ENCODE peak calls at places on chromosomes 2 and 18, in four cellular contexts. Y, T, X and B are unnamed samples.

GRCh38 chr2:174122185-174122584 is 126.1 kb downstream of the OLA1 start:
- DNase-seq in Y (no peak), T (no peak), X (no peak), B (no peak)

GRCh38 chr2:168686485-168687191 is 115.8 kb upstream of the NOSTRIN start:
- DNase-seq in Y (no peak), T (no peak), X (no peak), B (no peak)

GRCh38 chr2:212667751-212668316 is 129.2 kb upstream of the ERBB4 start:
- DNase-seq in Y (no peak), T (no peak), X (no peak), B (no peak)

GRCh38 chr2:76019130-76019529 is 308.4 kb upstream of the GCFC2 start:
- DNase-seq in Y (no peak), T (no peak), X (no peak), B (no peak)

GRCh38 chr2:149132303-149132702 is 93.8 kb downstream of the LYPD6B start:
- DNase-seq in Y (no peak), T (no peak), X (no peak), B (no peak)

GRCh38 chr18:24540896-24541295 is 80.5 kb downstream of the HRH4 start:
- DNase-seq in Y (no peak), T (no peak), X (no peak), B (no peak)

GRCh38 chr2:179017958-179018357 is 32.0 kb downstream of the CCDC141 start:
- DNase-seq in Y (no peak), T (no peak), X (no peak), B (no peak)

GRCh38 chr2:1636791-1637415 is 107.4 kb downstream of the PXDN start:
- DNase-seq in Y (no peak), T (peak), X (no peak), B (no peak)

GRCh38 chr2:238256594-238257104 is 16.8 kb upstream of the HES6 start:
- DNase-seq in Y (peak), T (peak), X (peak), B (peak)

GRCh38 chr2:120347387-120348010 is 1.6 kb downstream of the INHBB start:
- DNase-seq in Y (no peak), T (no peak), X (no peak), B (peak)

GRCh38 chr18:1505856-1506255 is 601.2 kb downstream of the ADCYAP1 start:
- DNase-seq in Y (no peak), T (no peak), X (no peak), B (no peak)

GRCh38 chr2:161029321-161029720 is 130.9 kb upstream of the TANK start:
- DNase-seq in Y (no peak), T (no peak), X (no peak), B (no peak)

GRCh38 chr2:196381464-196381863 is 210.1 kb upstream of the STK17B start:
- DNase-seq in Y (no peak), T (no peak), X (no peak), B (no peak)

GRCh38 chr2:105972226-105972625 is 221.9 kb downstream of the UXS1 start:
- DNase-seq in Y (no peak), T (no peak), X (no peak), B (no peak)

GRCh38 chr2:105974800-105975199 is 219.3 kb downstream of the UXS1 start:
- DNase-seq in Y (no peak), T (no peak), X (no peak), B (no peak)

GRCh38 chr2:105969552-105969951 is 224.5 kb downstream of the UXS1 start:
- DNase-seq in Y (peak), T (no peak), X (no peak), B (no peak)
- TF ChIP-seq CTCF in Y (peak), T (no peak), X (no peak), B (no peak)

GRCh38 chr2:47013383-47013782 is 97.8 kb upstream of the MCFD2 start:
- DNase-seq in Y (no peak), T (no peak), X (no peak), B (no peak)

GRCh38 chr2:47014564-47015051 is 99.0 kb upstream of the MCFD2 start:
- DNase-seq in Y (no peak), T (no peak), X (no peak), B (no peak)

GRCh38 chr2:47015730-47016129 is 100.1 kb upstream of the MCFD2 start:
- DNase-seq in Y (no peak), T (no peak), X (no peak), B (no peak)

GRCh38 chr2:47016172-47016913 is 100.7 kb upstream of the MCFD2 start:
- DNase-seq in Y (peak), T (peak), X (no peak), B (peak)

DNA sequence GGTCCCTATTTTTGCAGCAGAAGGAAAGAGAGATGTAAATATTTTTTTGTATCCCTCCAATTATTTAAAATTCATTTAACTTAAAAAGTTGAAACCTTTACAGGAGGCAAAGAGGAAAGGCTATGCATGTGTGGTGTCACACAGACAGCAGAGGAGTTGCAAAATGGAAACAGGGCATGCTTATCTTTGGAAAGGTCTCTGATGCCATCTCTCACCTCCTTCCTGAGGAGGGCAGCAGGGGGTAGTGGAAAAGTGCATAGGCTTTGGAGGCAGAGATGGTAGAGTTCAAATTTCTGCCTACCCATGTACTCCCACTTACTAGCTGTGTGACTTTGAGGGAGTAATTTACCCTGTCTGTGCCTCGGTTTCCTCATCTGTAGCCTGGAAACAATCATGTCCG is 99.6 kb upstream of the MCFD2 start:
- DNase-seq in Y (no peak), T (no peak), X (no peak), B (no peak)
- TF ChIP-seq CTCF in Y (peak), T (no peak), X (no peak), B (no peak)

DNA sequence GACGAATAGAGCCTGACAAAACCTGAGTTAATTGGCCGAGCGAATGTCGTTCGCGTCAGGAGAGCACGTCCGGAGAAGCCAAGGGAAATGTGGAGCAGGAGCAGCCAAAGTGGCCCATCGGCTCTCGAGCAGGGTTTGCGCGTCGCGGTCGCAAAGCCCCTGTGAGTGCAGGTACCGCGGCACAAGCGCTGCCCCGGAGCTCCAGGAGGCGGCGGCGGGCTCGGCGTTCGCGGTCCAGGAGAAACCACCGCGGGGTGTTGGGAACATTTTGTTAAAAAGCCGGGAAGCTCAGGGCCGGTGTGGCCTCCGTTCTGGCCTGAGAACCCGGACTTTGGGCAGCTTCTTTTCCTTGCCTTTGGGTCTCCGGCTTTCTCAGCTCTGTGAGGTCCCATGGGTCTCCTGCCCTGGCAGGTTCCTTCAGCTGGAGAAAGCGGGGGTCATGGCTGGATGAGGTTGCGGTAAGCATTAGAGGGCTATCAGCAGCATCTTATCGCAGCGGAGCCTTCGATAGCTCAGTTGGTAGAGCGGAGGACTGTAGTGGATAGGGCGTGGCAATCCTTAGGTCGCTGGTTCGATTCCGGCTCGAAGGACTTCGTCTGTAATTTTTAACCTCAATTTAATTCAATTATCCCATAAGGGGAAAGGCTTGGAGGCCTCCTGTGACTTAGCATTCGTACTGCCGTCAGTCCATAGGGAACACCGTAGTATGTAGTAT is 1.0 kb upstream of the AGBL5 start:
- DNase-seq in Y (peak), T (peak), X (peak), B (peak)
- TF ChIP-seq CTCF in Y (peak), T (no peak), X (no peak), B (peak)

GRCh38 chr2:74413001-74413698 is 8.3 kb downstream of the C2orf81 start:
- DNase-seq in Y (no peak), T (no peak), X (no peak), B (no peak)

GRCh38 chr2:74415762-74416395 is 5.5 kb downstream of the C2orf81 start:
- DNase-seq in Y (no peak), T (no peak), X (no peak), B (no peak)

GRCh38 chr2:74414475-74414874 is 6.9 kb downstream of the C2orf81 start:
- DNase-seq in Y (no peak), T (no peak), X (no peak), B (no peak)

GRCh38 chr2:74416721-74417120 is 4.7 kb downstream of the C2orf81 start:
- DNase-seq in Y (no peak), T (no peak), X (no peak), B (no peak)

GRCh38 chr2:74414913-74415761 is 6.3 kb downstream of the C2orf81 start:
- DNase-seq in Y (no peak), T (no peak), X (peak), B (no peak)
- TF ChIP-seq CTCF in Y (no peak), T (peak), X (no peak), B (no peak)

GRCh38 chr2:70923378-70924015 is 12.2 kb upstream of the ATP6V1B1 start:
- DNase-seq in Y (peak), T (peak), X (no peak), B (no peak)
- TF ChIP-seq CTCF in Y (peak), T (no peak), X (no peak), B (no peak)

GRCh38 chr2:217834744-217835513 is 167.9 kb downstream of the TNS1 start:
- DNase-seq in Y (no peak), T (no peak), X (no peak), B (no peak)

GRCh38 chr2:217837530-217837929 is 165.3 kb downstream of the TNS1 start:
- DNase-seq in Y (no peak), T (no peak), X (no peak), B (no peak)

GRCh38 chr2:217838409-217838831 is 164.4 kb downstream of the TNS1 start:
- DNase-seq in Y (no peak), T (no peak), X (no peak), B (no peak)

GRCh38 chr2:217835931-217836881 is 166.6 kb downstream of the TNS1 start:
- DNase-seq in Y (no peak), T (no peak), X (no peak), B (no peak)

GRCh38 chr2:217837001-217837491 is 165.7 kb downstream of the TNS1 start:
- DNase-seq in Y (no peak), T (peak), X (no peak), B (peak)
- TF ChIP-seq CTCF in Y (peak), T (no peak), X (no peak), B (no peak)

DNA sequence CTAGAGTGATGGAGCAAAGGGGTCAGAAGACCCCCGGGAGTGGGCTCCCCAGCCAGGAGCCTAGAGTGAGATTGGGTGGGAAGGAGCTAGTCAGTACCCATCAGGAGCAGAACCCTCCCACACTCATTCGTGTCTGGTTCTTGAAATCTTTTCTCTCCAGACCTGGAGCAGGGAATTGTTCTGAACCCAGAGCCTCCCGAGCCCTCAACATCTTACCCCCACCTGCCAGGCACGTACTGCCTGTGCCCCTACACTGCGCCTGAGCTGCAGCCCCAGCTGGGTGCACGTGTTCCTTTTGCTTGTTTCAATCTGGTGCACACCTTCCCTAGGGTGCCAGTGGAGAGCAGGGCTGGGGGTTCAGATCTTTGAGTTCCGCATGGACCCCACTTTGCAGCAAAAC is 52.6 kb downstream of the BCL2L11 start:
- DNase-seq in Y (no peak), T (no peak), X (no peak), B (no peak)
- TF ChIP-seq CTCF in Y (no peak), T (no peak), X (no peak), B (no peak)

DNA sequence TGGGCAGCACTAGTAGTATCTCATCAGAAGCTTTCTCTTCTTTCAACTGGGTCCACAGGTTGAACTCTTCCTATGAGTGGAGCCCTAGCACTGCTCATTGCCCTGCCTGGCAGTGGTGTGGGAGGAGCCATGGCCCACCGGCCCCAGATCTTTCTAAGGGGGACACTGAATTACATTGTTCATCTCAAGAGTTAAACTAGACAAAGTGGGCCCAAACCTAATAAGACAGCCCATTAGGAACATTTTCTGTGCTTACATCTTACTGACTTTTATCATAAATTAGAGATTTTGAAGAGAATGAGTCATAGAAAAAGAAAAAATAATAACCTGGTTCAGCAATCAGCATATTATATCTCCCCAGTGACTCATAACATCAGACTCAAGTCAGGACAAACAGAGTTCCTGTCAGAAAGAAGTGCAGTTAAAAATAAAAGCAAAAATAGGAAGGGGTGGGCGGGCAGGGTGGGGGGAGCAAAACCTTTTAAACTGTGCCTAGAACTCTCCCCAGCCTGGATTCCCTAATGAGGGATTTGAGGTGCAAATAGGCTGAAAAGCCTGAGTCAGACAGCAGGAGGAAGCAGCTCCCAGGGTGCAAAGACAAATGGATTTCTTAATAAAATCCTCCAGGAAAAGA is 161.6 kb upstream of the TRIB2 start:
- DNase-seq in Y (peak), T (no peak), X (peak), B (no peak)
- TF ChIP-seq CTCF in Y (peak), T (no peak), X (no peak), B (no peak)

GRCh38 chr2:151791545-151791944 is 36.7 kb downstream of the ARL5A start:
- DNase-seq in Y (no peak), T (no peak), X (no peak), B (no peak)

GRCh38 chr2:151793123-151793522 is 35.1 kb downstream of the ARL5A start:
- DNase-seq in Y (no peak), T (no peak), X (no peak), B (no peak)

GRCh38 chr2:151790689-151791088 is 37.5 kb downstream of the ARL5A start:
- DNase-seq in Y (no peak), T (no peak), X (no peak), B (no peak)

GRCh38 chr2:151795646-151796240 is 32.5 kb downstream of the ARL5A start:
- DNase-seq in Y (no peak), T (no peak), X (no peak), B (no peak)

DNA sequence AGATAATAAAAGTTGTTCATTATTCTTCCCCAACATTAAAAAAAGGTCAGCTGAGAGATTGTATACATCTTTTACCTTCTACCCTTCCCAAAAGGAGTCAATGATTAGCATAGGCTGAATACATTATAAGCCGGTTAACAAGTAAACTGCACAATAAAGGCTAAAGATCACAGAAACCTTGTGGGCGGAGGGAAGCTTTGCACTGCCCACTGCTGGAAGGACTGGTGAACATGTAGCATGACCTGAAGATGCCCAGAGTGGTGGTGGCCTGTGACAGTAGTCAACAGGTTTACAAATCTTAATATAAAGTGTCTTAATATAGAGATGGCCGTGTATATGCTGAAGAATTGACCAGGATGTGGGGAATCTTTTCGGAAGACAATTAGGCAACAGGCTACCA is 35.6 kb downstream of the ARL5A start:
- DNase-seq in Y (no peak), T (no peak), X (no peak), B (no peak)
- TF ChIP-seq CTCF in Y (peak), T (no peak), X (no peak), B (peak)